ENCODE peak calls at places on chromosomes 5 and 9, in seven cellular contexts. P is activated naive CD8-positive, alpha-beta T cell treated with anti-CD3 and anti-CD28 coated beads, Interleukin-2, amount 50 U/mL, for 24 hours; A is CD4-positive, alpha-beta T cell; C is Caco-2; J is heart right ventricle; U is body of pancreas; Q is lower leg skin. N is an unnamed sample.

GRCh38 chr9:130987054-130987453 is 21.9 kb upstream of the LAMC3 start:
- DNase-seq in P (no peak), J (no peak), A (no peak), Q (no peak), C (no peak), U (no peak), N (no peak)

GRCh38 chr9:124758061-124758460 is 13.1 kb downstream of the NR6A1 start:
- DNase-seq in A (no peak), Q (no peak), P (no peak), J (no peak), U (peak; percentile 24), C (no peak), N (peak; percentile 65)

GRCh38 chr5:153490124-153491085 is at the start of gene GRIA1:
- DNase-seq in P (no peak), Q (no peak), C (no peak), U (no peak), A (no peak), J (no peak), N (no peak)

GRCh38 chr5:180960209-180960608 is 28.4 kb upstream of the BTNL3 start:
- DNase-seq in U (no peak), A (no peak), J (no peak), Q (no peak), P (no peak), C (no peak), N (no peak)

GRCh38 chr9:93890436-93890935 is 64.7 kb downstream of the BARX1 start:
- DNase-seq in C (no peak), J (no peak), P (no peak), Q (no peak), U (no peak), A (no peak), N (no peak)

GRCh38 chr9:114894801-114895433 is 35.5 kb downstream of the TNFSF8 start:
- DNase-seq in A (no peak), U (peak; percentile 24), Q (no peak), J (no peak), C (peak; percentile 26), P (peak; percentile 46), N (no peak)

GRCh38 chr9:95018099-95018927 is 291.8 kb downstream of the AOPEP start:
- DNase-seq in C (no peak), Q (no peak), A (no peak), J (peak; percentile 54), U (peak; percentile 48), P (peak; percentile 22), N (peak; percentile 53)

GRCh38 chr5:157971466-157972324 is 112.8 kb upstream of the CLINT1 start:
- DNase-seq in C (no peak), P (no peak), Q (no peak), A (no peak), U (no peak), J (no peak), N (no peak)

GRCh38 chr5:33120671-33121070 is 320.1 kb upstream of the TARS1 start:
- DNase-seq in P (no peak), J (no peak), C (no peak), U (no peak), Q (no peak), A (no peak), N (no peak)

GRCh38 chr9:98172604-98173003 is 19.8 kb downstream of the CORO2A start:
- DNase-seq in Q (no peak), C (peak; percentile 23), J (no peak), A (no peak), U (no peak), P (no peak), N (no peak)

GRCh38 chr9:112819635-112820496 is 69.3 kb downstream of the SNX30 start:
- DNase-seq in Q (no peak), C (peak; percentile 57), U (peak; percentile 63), J (peak; percentile 38), P (no peak), A (no peak), N (peak; percentile 32)

GRCh38 chr9:125632321-125633115 is 74.5 kb downstream of the MAPKAP1 start:
- DNase-seq in A (no peak), C (peak; percentile 35), Q (no peak), J (no peak), U (peak; percentile 9), P (peak; percentile 44), N (peak; percentile 27)

GRCh38 chr5:150506571-150507282 is 1.2 kb upstream of the NDST1 start:
- DNase-seq in P (no peak), U (no peak), C (no peak), Q (no peak), A (no peak), J (no peak), N (no peak)

GRCh38 chr5:154276932-154277331 is 86.4 kb downstream of the GALNT10 start:
- DNase-seq in P (no peak), A (no peak), J (peak; percentile 36), Q (peak; percentile 73), U (peak; percentile 45), C (no peak), N (peak; percentile 68)

GRCh38 chr5:180436936-180437335 is 57.2 kb upstream of the CNOT6 start:
- DNase-seq in J (no peak), U (no peak), P (no peak), Q (no peak), C (no peak), A (no peak), N (no peak)

GRCh38 chr9:22237497-22238363 is 208.9 kb upstream of the DMRTA1 start:
- DNase-seq in C (no peak), A (no peak), P (peak; percentile 4), Q (no peak), U (no peak), J (no peak), N (no peak)

GRCh38 chr5:54234304-54234938 is 76.0 kb downstream of the ARL15 start:
- DNase-seq in A (no peak), C (no peak), P (no peak), Q (no peak), U (no peak), J (no peak), N (no peak)

GRCh38 chr9:124266139-124266825 is 8.5 kb downstream of the NEK6 start:
- DNase-seq in J (no peak), U (no peak), A (no peak), C (no peak), Q (no peak), P (no peak), N (no peak)

GRCh38 chr5:78543292-78543691 is 105.3 kb downstream of the LHFPL2 start:
- DNase-seq in U (no peak), Q (no peak), P (no peak), C (no peak), A (no peak), J (no peak), N (no peak)

GRCh38 chr5:107248065-107248695 is 422.6 kb downstream of the EFNA5 start:
- DNase-seq in A (no peak), P (peak; percentile 44), U (peak; percentile 71), J (peak; percentile 14), Q (peak; percentile 41), C (peak; percentile 61), N (peak; percentile 44)

GRCh38 chr9:127283917-127284316 is 19.3 kb downstream of the GARNL3 start:
- DNase-seq in J (no peak), Q (no peak), P (no peak), U (peak; percentile 10), A (no peak), C (peak; percentile 50), N (peak; percentile 12)

GRCh38 chr9:133246507-133247390 is 28.3 kb downstream of the ABO start:
- DNase-seq in P (no peak), A (no peak), J (no peak), C (no peak), U (no peak), Q (no peak), N (no peak)

GRCh38 chr5:5979362-5979760 is 399.0 kb downstream of the MED10 start:
- DNase-seq in C (no peak), A (no peak), U (peak; percentile 7), J (no peak), Q (no peak), P (no peak), N (no peak)

GRCh38 chr5:54135042-54135441 is 175.3 kb downstream of the ARL15 start:
- DNase-seq in C (no peak), Q (no peak), U (no peak), P (no peak), J (no peak), A (no peak), N (no peak)

GRCh38 chr9:134316444-134317160 is 9.7 kb upstream of the RXRA start:
- DNase-seq in U (no peak), C (no peak), P (no peak), Q (no peak), J (peak; percentile 61), A (no peak), N (peak; percentile 68)

GRCh38 chr9:94672811-94673487 is 33.6 kb upstream of the FBP1 start:
- DNase-seq in P (no peak), A (no peak), C (no peak), Q (no peak), U (no peak), J (no peak), N (no peak)

GRCh38 chr9:134488251-134488900 is 153.2 kb upstream of the COL5A1 start:
- DNase-seq in A (no peak), J (peak; percentile 63), P (no peak), Q (no peak), U (peak; percentile 24), C (no peak), N (no peak)

GRCh38 chr9:87137718-87138117 is 190.4 kb upstream of the GAS1 start:
- DNase-seq in U (no peak), A (no peak), P (no peak), C (no peak), J (no peak), Q (no peak), N (no peak)

GRCh38 chr5:31477516-31477915 is 54.4 kb downstream of the DROSHA start:
- DNase-seq in J (no peak), A (no peak), U (no peak), C (no peak), Q (no peak), P (no peak), N (no peak)